ENCODE peak calls at places on chromosome 12, in eight cellular contexts. V is activated gamma-delta T cell treated with anti-CD3 and anti-CD28 coated beads, Interleukin-2, amount 50 U/mL, for 16 hours; C is T-cell; L is omental fat pad; P is bronchial epithelial cell; N is colonic mucosa; W is stimulated activated CD4-positive, alpha-beta T cell treated with anti-CD3 and anti-CD28 coated beads, Interleukin-4, amount 100 ng/mL, for 48 hours; E is NCI-H460. H is an unnamed sample.

GRCh38 chr12:110750784-110751461 is 8.2 kb upstream of the PPP1CC start:
- DNase-seq in N (no peak), L (no peak), P (no peak), E (no peak), W (no peak), C (no peak), V (no peak), H (no peak)

GRCh38 chr12:124286414-124286813 is 8.5 kb upstream of the RFLNA start:
- DNase-seq in C (no peak), E (no peak), W (no peak), V (no peak), N (no peak), L (no peak), P (peak; percentile 85), H (no peak)

GRCh38 chr12:68454855-68455254 is 122.7 kb upstream of the MDM1 start:
- DNase-seq in V (no peak), L (no peak), N (no peak), E (no peak), P (no peak), C (no peak), W (no peak), H (no peak)

GRCh38 chr12:13339091-13339490 is 142.6 kb downstream of the EMP1 start:
- DNase-seq in L (no peak), C (no peak), P (peak; percentile 53), W (no peak), E (no peak), N (no peak), V (no peak), H (no peak)

GRCh38 chr12:109735825-109736551 is 22.4 kb downstream of the FAM222A start:
- DNase-seq in L (no peak), C (no peak), P (no peak), W (no peak), E (no peak), N (no peak), V (no peak), H (no peak)

GRCh38 chr12:102740157-102741032 is 176.6 kb downstream of the PAH start:
- DNase-seq in E (peak; percentile 25), C (no peak), P (peak; percentile 13), L (no peak), W (no peak), V (no peak), N (no peak), H (peak; percentile 67)

GRCh38 chr12:53252349-53252916 is 15.7 kb upstream of the ESPL1 start:
- DNase-seq in C (no peak), P (peak; percentile 53), V (no peak), N (peak; percentile 76), W (no peak), L (no peak), E (peak; percentile 4), H (peak; percentile 42)

GRCh38 chr12:117790198-117790597 is 178.6 kb downstream of the KSR2 start:
- DNase-seq in N (no peak), P (no peak), V (no peak), C (no peak), L (no peak), W (no peak), E (no peak), H (no peak)

GRCh38 chr12:48000878-48001321 is 3.4 kb downstream of the COL2A1 start:
- DNase-seq in V (no peak), P (peak; percentile 90), E (no peak), W (no peak), N (no peak), L (no peak), C (no peak), H (peak; percentile 75)

GRCh38 chr12:47737936-47738335 is 12.6 kb upstream of the ENDOU start:
- DNase-seq in C (no peak), N (no peak), E (no peak), L (no peak), W (no peak), V (no peak), P (no peak), H (no peak)

GRCh38 chr12:5295151-5295550 is 136.8 kb upstream of the NTF3 start:
- DNase-seq in L (no peak), P (peak; percentile 61), V (no peak), W (no peak), N (no peak), C (no peak), E (no peak), H (no peak)

GRCh38 chr12:54890339-54890738 is 36.0 kb downstream of the MUCL1 start:
- DNase-seq in C (no peak), V (no peak), W (no peak), E (no peak), N (no peak), L (no peak), P (peak; percentile 20), H (no peak)

GRCh38 chr12:87127272-87127671 is 871.1 kb upstream of the MGAT4C start:
- DNase-seq in L (no peak), V (no peak), W (no peak), P (peak; percentile 72), C (no peak), N (no peak), E (no peak), H (no peak)

H was measured in hepatocyte.